ENCODE peak calls at places on chromosomes 1 and 21, in five cellular contexts. R, B, C, O and I are unnamed samples.

GRCh38 chr1:88061106-88061829 is 622.8 kb upstream of the PKN2 start:
- DNase-seq in R (no peak), C (peak; percentile 70), O (no peak), B (peak; percentile 75), I (peak; percentile 14)

GRCh38 chr1:161013104-161013590 is 7.8 kb downstream of the F11R start:
- DNase-seq in B (no peak), O (no peak), R (no peak), C (no peak), I (no peak)

GRCh38 chr21:38645282-38645681 is 147.0 kb upstream of the ERG start:
- DNase-seq in B (peak; percentile 93), C (no peak), R (no peak), O (no peak), I (no peak)

GRCh38 chr1:234433563-234434285 is 45.3 kb downstream of the TARBP1 start:
- DNase-seq in B (peak; percentile 74), O (no peak), R (no peak), C (no peak), I (no peak)

GRCh38 chr1:69611316-69611715 is 43.6 kb downstream of the LRRC7 start:
- DNase-seq in R (no peak), B (peak; percentile 4), C (no peak), O (no peak), I (no peak)

GRCh38 chr1:244054924-244055263 is 3.8 kb downstream of the ZBTB18 start:
- DNase-seq in B (no peak), O (peak; percentile 45), C (no peak), R (no peak), I (no peak)

GRCh38 chr1:228906461-228906860 is 171.2 kb downstream of the RHOU start:
- DNase-seq in B (no peak), R (no peak), O (no peak), C (no peak), I (no peak)

GRCh38 chr1:220983877-220984635 is 104.8 kb downstream of the HLX start:
- DNase-seq in O (no peak), B (no peak), R (no peak), C (no peak), I (no peak)

GRCh38 chr1:106181866-106182265 is 874.6 kb upstream of the PRMT6 start:
- DNase-seq in R (no peak), O (no peak), C (no peak), B (no peak), I (no peak)

GRCh38 chr1:23726669-23727068 is 16.6 kb upstream of the ELOA start:
- DNase-seq in B (no peak), R (no peak), O (no peak), C (no peak), I (no peak)

GRCh38 chr1:154574715-154575114 is 7.1 kb downstream of the CHRNB2 start:
- DNase-seq in O (peak; percentile 37), C (no peak), R (no peak), B (peak; percentile 57), I (peak; percentile 81)

GRCh38 chr1:102096162-102096561 is 99.4 kb upstream of the OLFM3 start:
- DNase-seq in O (no peak), C (no peak), B (no peak), R (no peak), I (no peak)

GRCh38 chr1:154609398-154610380 is 1.7 kb upstream of the ADAR start:
- DNase-seq in C (no peak), B (peak; percentile 27), R (no peak), O (no peak), I (no peak)

GRCh38 chr1:53378061-53378460 is 50.2 kb upstream of the LRP8 start:
- DNase-seq in O (no peak), C (no peak), B (no peak), R (no peak), I (no peak)

GRCh38 chr1:10236405-10237156 is 26.2 kb downstream of the KIF1B start:
- DNase-seq in C (no peak), O (no peak), B (peak; percentile 41), R (no peak), I (no peak)

GRCh38 chr1:28296401-28297220 is 32.2 kb upstream of the MED18 start:
- DNase-seq in B (peak; percentile 38), C (peak; percentile 79), O (no peak), R (no peak), I (no peak)

GRCh38 chr1:62181531-62181930 is 13.1 kb upstream of the L1TD1 start:
- DNase-seq in R (no peak), B (no peak), C (no peak), O (no peak), I (no peak)

GRCh38 chr1:5165747-5166146 is 511.3 kb downstream of the AJAP1 start:
- DNase-seq in B (no peak), O (no peak), C (no peak), R (no peak), I (no peak)

GRCh38 chr1:205543351-205544305 is 39.2 kb downstream of the CDK18 start:
- DNase-seq in R (peak; percentile 80), O (peak; percentile 80), C (no peak), B (peak; percentile 87), I (peak; percentile 78)

GRCh38 chr21:30689822-30690221 is 28.8 kb downstream of the KRTAP21-3 start:
- DNase-seq in B (no peak), O (no peak), C (no peak), R (no peak), I (no peak)